ENCODE peak calls at places on chromosomes 13 and 19, in four cellular contexts. G is body of pancreas, B is heart left ventricle, D is transverse colon. U is an unnamed sample.

GRCh38 chr19:9834726-9835506 is at the start of gene PIN1:
- DNase-seq in G (peak; percentile 99), B (peak; percentile 99), D (peak; percentile 100), U (peak; percentile 99)

GRCh38 chr19:17415107-17415506 is 4.7 kb upstream of the MVB12A start:
- DNase-seq in G (no peak), B (no peak), D (no peak), U (no peak)

GRCh38 chr19:3270908-3271307 is 46.4 kb downstream of the CELF5 start:
- DNase-seq in G (peak; percentile 39), B (no peak), D (no peak), U (no peak)

GRCh38 chr19:39127812-39128510 is 2.4 kb downstream of the PAK4 start:
- DNase-seq in G (peak; percentile 94), B (no peak), D (peak; percentile 33), U (peak; percentile 93)

GRCh38 chr19:51354103-51354741 is 12.0 kb downstream of the ETFB start:
- DNase-seq in G (no peak), B (no peak), D (no peak), U (no peak)

GRCh38 chr13:101417501-101417900 is 1.2 kb upstream of the NALCN start:
- DNase-seq in G (no peak), B (no peak), D (no peak), U (no peak)

GRCh38 chr19:55857149-55857548 is 20.8 kb downstream of the NLRP4 start:
- DNase-seq in G (no peak), B (no peak), D (no peak), U (no peak)

GRCh38 chr13:68264692-68265091 is 1034.6 kb upstream of the PCDH9 start:
- DNase-seq in G (no peak), B (no peak), D (no peak), U (no peak)

GRCh38 chr13:40697711-40698110 is 31.3 kb upstream of the FOXO1 start:
- DNase-seq in G (no peak), B (no peak), D (peak; percentile 14), U (peak; percentile 78)

GRCh38 chr13:99264053-99264452 is 5.9 kb upstream of the GPR18 start:
- DNase-seq in G (no peak), B (no peak), D (no peak), U (no peak)

GRCh38 chr19:2271516-2272103 is 10.4 kb downstream of the PEAK3 start:
- DNase-seq in G (peak; percentile 46), B (peak; percentile 65), D (peak; percentile 37), U (no peak)

GRCh38 chr13:25529425-25529824 is 157.7 kb downstream of the ATP8A2 start:
- DNase-seq in G (no peak), B (no peak), D (no peak), U (no peak)

GRCh38 chr13:97222934-97223710 is 989 bp downstream of the MBNL2 start:
- DNase-seq in G (no peak), B (no peak), D (no peak), U (no peak)

GRCh38 chr13:58025821-58026220 is 394.3 kb downstream of the PCDH17 start:
- DNase-seq in G (no peak), B (no peak), D (no peak), U (no peak)

GRCh38 chr19:33905937-33906577 is 109.4 kb downstream of the KCTD15 start:
- DNase-seq in G (peak; percentile 91), B (peak; percentile 86), D (peak; percentile 85), U (peak; percentile 83)

GRCh38 chr19:31127132-31127967 is 221.9 kb downstream of the TSHZ3 start:
- DNase-seq in G (no peak), B (no peak), D (peak; percentile 24), U (no peak)

GRCh38 chr19:39542198-39542597 is 2.2 kb upstream of the EID2 start:
- DNase-seq in G (no peak), B (no peak), D (no peak), U (no peak)

GRCh38 chr19:55519461-55520311 is 17.2 kb downstream of the SBK2 start:
- DNase-seq in G (no peak), B (no peak), D (no peak), U (no peak)

GRCh38 chr13:75993823-75994222 is 357.7 kb downstream of the LMO7 start:
- DNase-seq in G (no peak), B (no peak), D (no peak), U (no peak)

GRCh38 chr13:43107780-43108179 is 84.4 kb downstream of the DNAJC15 start:
- DNase-seq in G (no peak), B (no peak), D (no peak), U (no peak)

GRCh38 chr19:56566904-56567273 is 379 bp upstream of the ZNF470 start:
- DNase-seq in G (peak; percentile 24), B (peak; percentile 81), D (peak; percentile 47), U (peak; percentile 39)

GRCh38 chr13:35524192-35524591 is 47.7 kb upstream of the MAB21L1 start:
- DNase-seq in G (no peak), B (no peak), D (no peak), U (no peak)

GRCh38 chr19:29389495-29389894 is 136.3 kb upstream of the VSTM2B start:
- DNase-seq in G (no peak), B (peak; percentile 22), D (no peak), U (no peak)

GRCh38 chr13:30453727-30454126 is 12.0 kb downstream of the HMGB1 start:
- DNase-seq in G (no peak), B (no peak), D (no peak), U (no peak)

GRCh38 chr13:107427531-107427930 is 787.8 kb downstream of the LIG4 start:
- DNase-seq in G (no peak), B (no peak), D (no peak), U (no peak)

GRCh38 chr19:33306853-33307792 is 4.8 kb upstream of the CEBPA start:
- DNase-seq in G (peak; percentile 82), B (peak; percentile 20), D (peak; percentile 33), U (peak; percentile 76)

GRCh38 chr13:70967564-70967963 is 859.3 kb upstream of the KLHL1 start:
- DNase-seq in G (no peak), B (no peak), D (no peak), U (no peak)

GRCh38 chr19:28169168-28169862 is 1043.6 kb downstream of the UQCRFS1 start:
- DNase-seq in G (no peak), B (no peak), D (no peak), U (no peak)

GRCh38 chr13:74620711-74621110 is 486.5 kb upstream of the KLF12 start:
- DNase-seq in G (no peak), B (no peak), D (no peak), U (no peak)

GRCh38 chr13:46648166-46648607 is 95.2 kb downstream of the LRCH1 start:
- DNase-seq in G (peak; percentile 58), B (no peak), D (peak; percentile 64), U (peak; percentile 15)

GRCh38 chr13:95553614-95554385 is 1.3 kb downstream of the CLDN10 start:
- DNase-seq in G (peak; percentile 79), B (no peak), D (no peak), U (no peak)

GRCh38 chr13:77918391-77919261 is at the start of gene EDNRB:
- DNase-seq in G (peak; percentile 15), B (peak; percentile 75), D (peak; percentile 18), U (peak; percentile 49)

GRCh38 chr19:42349378-42350107 is 24.1 kb downstream of the MEGF8 start:
- DNase-seq in G (no peak), B (peak; percentile 57), D (no peak), U (no peak)

DNA sequence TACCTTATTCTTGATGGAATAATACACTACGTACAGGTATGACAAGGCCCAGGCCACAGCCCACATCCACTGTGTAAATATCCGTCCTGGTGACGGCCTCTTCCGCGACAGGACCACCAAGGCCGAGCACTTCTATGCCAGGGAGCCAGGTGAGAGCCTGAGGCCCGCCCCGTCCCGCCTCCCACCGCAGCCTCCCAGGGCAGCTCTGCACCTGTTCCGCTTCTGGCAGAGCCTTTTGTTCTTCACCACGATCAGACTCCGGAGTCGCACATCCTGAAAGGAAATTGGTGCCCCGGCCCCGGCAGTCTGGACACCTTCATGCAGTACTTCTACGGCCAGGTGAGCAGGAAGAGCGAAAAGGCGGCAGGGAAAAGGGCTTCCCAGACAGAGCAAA is 10.6 kb upstream of the ZNF358 start:
- DNase-seq in G (no peak), B (peak; percentile 48), D (peak; percentile 40), U (no peak)
- H3K27ac ChIP-seq in G (no peak overlapping the region), B (no peak overlapping the region), D (no peak overlapping the region), U (no peak overlapping the region)

DNA sequence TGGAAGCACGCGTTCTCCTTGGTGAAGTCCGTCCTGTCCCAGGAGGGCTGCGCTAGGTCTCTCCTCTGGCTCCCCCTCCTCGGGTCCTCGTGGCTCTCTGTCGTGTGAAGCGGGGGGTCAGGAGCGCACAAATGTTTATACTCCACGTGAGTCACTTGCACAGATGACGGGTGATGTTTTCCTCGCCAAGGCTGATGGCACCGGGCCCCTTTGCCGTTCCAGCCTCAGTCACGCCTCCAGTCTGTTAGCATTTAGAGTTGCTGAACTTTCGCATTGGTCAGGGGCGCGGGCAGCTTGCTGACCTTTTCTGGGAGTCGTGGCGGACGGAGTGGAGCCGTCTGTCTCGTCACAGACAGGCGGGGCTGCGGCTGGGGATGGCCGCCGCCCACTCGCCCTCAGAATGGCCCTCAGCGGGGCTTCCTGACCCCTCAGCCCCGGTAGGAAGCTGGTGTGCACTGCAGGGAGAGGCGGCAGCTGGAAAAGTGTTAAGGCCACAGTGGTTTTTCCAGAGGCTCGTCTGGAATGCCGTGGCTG is 13.7 kb downstream of the KLHL26 start:
- DNase-seq in G (peak; percentile 50), B (peak; percentile 87), D (peak; percentile 55), U (peak; percentile 41)
- TF ChIP-seq POLR2A in G (no peak), B (no peak), D (no peak), U (no peak)

GRCh38 chr13:112079696-112080095 is 12.7 kb downstream of the SOX1 start:
- DNase-seq in G (no peak), B (no peak), D (no peak), U (no peak)
- H3K4me3 ChIP-seq in G (no peak overlapping the region), B (no peak overlapping the region), D (no peak overlapping the region), U (no peak overlapping the region)

GRCh38 chr19:13053238-13053637 is 49.4 kb downstream of the LYL1 start:
- DNase-seq in G (no peak), B (no peak), D (no peak), U (no peak)

GRCh38 chr19:13056052-13056660 is 46.5 kb downstream of the LYL1 start:
- DNase-seq in G (no peak), B (no peak), D (peak; percentile 61), U (peak; percentile 99)

GRCh38 chr19:13053761-13054604 is 48.7 kb downstream of the LYL1 start:
- DNase-seq in G (peak; percentile 92), B (peak; percentile 93), D (peak; percentile 79), U (peak; percentile 97)

GRCh38 chr19:13055213-13056051 is 47.2 kb downstream of the LYL1 start:
- DNase-seq in G (peak; percentile 74), B (peak; percentile 88), D (peak; percentile 54), U (peak; percentile 88)

GRCh38 chr19:13054605-13055212 is 47.9 kb downstream of the LYL1 start:
- DNase-seq in G (no peak), B (no peak), D (no peak), U (no peak)
- H3K27ac ChIP-seq in G (peak overlapping the region; percentile 89), B (peak overlapping the region; percentile 97), D (peak overlapping the region; percentile 94), U (peak overlapping the region; percentile 100)

DNA sequence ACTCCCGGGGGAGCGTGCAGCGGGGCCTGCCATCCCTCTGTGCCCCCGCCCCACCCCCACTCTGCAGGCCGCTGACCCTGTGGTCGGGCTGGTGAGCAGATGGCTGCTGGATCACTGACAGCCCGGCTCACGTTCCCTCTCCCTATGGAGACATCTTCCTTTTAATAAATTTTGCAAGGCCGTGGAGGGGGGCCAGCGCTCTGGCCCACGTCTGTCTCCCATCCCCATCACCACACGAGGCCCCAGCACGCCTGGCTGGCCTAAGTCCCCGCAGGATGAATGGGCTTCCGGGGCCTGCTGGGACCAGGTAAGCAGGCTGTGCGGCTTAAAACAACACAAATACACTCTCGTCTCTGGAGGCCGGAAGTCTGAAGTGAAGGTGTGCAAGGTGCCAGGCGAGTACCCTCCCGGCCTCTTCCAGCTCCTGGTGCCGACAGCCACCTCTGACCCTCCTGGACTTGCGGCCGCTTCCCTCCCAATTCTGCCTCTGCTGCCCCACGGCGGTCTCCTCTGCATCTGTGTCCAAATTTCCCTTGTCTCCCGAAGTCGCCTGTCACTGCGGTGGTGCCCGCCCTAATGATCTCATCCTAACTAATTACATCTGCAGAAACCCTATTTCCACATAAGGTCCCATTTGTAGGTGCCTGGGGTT is 8.3 kb upstream of the PTBP1 start:
- DNase-seq in G (no peak), B (no peak), D (no peak), U (peak; percentile 68)
- TF ChIP-seq POLR2A in G (no peak), B (no peak), D (no peak), U (no peak)